ENCODE peak calls at places on chromosome 18, in nine cellular contexts. One of them, this sample, is unnamed.

GRCh38 chr18:37494406-37494805 is 71.2 kb downstream of the CELF4 start:
- DNase-seq in GM04503: no peak
- DNase-seq in GM19239: no peak
- DNase-seq in ecto neural progenitor cell: no peak
- DNase-seq in stimulated activated CD4-positive, alpha-beta T cell treated with anti-CD3 and anti-CD28 coated beads, Interleukin-15, amount 100 ng/mL, for 24 hours: no peak
- DNase-seq in NCI-H1417: no peak
- DNase-seq in SK-MEL-5: no peak
- DNase-seq in HEK293T: no peak
- DNase-seq in activated CD4-positive, alpha-beta memory T cell treated with anti-CD3 and anti-CD28 coated beads, Interleukin-2, amount 10 ng/mL, durations not matched to agents 7 days and 5 days: no peak
- DNase-seq in this sample: no peak

GRCh38 chr18:45666520-45666919 is 51.2 kb downstream of the SLC14A2 start:
- DNase-seq in activated CD4-positive, alpha-beta memory T cell treated with anti-CD3 and anti-CD28 coated beads, Interleukin-2, amount 10 ng/mL, durations not matched to agents 7 days and 5 days: no peak
- DNase-seq in ecto neural progenitor cell: no peak
- DNase-seq in GM19239: no peak
- DNase-seq in GM04503: no peak
- DNase-seq in NCI-H1417: no peak
- DNase-seq in HEK293T: no peak
- DNase-seq in stimulated activated CD4-positive, alpha-beta T cell treated with anti-CD3 and anti-CD28 coated beads, Interleukin-15, amount 100 ng/mL, for 24 hours: no peak
- DNase-seq in SK-MEL-5: no peak
- DNase-seq in this sample: no peak

GRCh38 chr18:31648966-31649429 is 35.4 kb downstream of the B4GALT6 start:
- DNase-seq in activated CD4-positive, alpha-beta memory T cell treated with anti-CD3 and anti-CD28 coated beads, Interleukin-2, amount 10 ng/mL, durations not matched to agents 7 days and 5 days: no peak
- DNase-seq in stimulated activated CD4-positive, alpha-beta T cell treated with anti-CD3 and anti-CD28 coated beads, Interleukin-15, amount 100 ng/mL, for 24 hours: no peak
- DNase-seq in HEK293T: peak
- DNase-seq in GM04503: peak
- DNase-seq in NCI-H1417: no peak
- DNase-seq in ecto neural progenitor cell: no peak
- DNase-seq in GM19239: no peak
- DNase-seq in SK-MEL-5: peak
- DNase-seq in this sample: no peak

GRCh38 chr18:73908323-73908722 is 239.3 kb downstream of the FBXO15 start:
- DNase-seq in GM19239: no peak
- DNase-seq in GM04503: no peak
- DNase-seq in stimulated activated CD4-positive, alpha-beta T cell treated with anti-CD3 and anti-CD28 coated beads, Interleukin-15, amount 100 ng/mL, for 24 hours: no peak
- DNase-seq in SK-MEL-5: peak
- DNase-seq in ecto neural progenitor cell: peak
- DNase-seq in activated CD4-positive, alpha-beta memory T cell treated with anti-CD3 and anti-CD28 coated beads, Interleukin-2, amount 10 ng/mL, durations not matched to agents 7 days and 5 days: no peak
- DNase-seq in HEK293T: peak
- DNase-seq in NCI-H1417: no peak
- DNase-seq in this sample: peak

GRCh38 chr18:40882468-40882867 is 1072.6 kb upstream of the PIK3C3 start:
- DNase-seq in activated CD4-positive, alpha-beta memory T cell treated with anti-CD3 and anti-CD28 coated beads, Interleukin-2, amount 10 ng/mL, durations not matched to agents 7 days and 5 days: no peak
- DNase-seq in ecto neural progenitor cell: no peak
- DNase-seq in NCI-H1417: no peak
- DNase-seq in HEK293T: no peak
- DNase-seq in stimulated activated CD4-positive, alpha-beta T cell treated with anti-CD3 and anti-CD28 coated beads, Interleukin-15, amount 100 ng/mL, for 24 hours: no peak
- DNase-seq in GM04503: no peak
- DNase-seq in SK-MEL-5: no peak
- DNase-seq in GM19239: no peak
- DNase-seq in this sample: no peak

GRCh38 chr18:68436485-68436884 is 278.4 kb downstream of the TMX3 start:
- DNase-seq in GM19239: no peak
- DNase-seq in GM04503: no peak
- DNase-seq in SK-MEL-5: no peak
- DNase-seq in ecto neural progenitor cell: no peak
- DNase-seq in activated CD4-positive, alpha-beta memory T cell treated with anti-CD3 and anti-CD28 coated beads, Interleukin-2, amount 10 ng/mL, durations not matched to agents 7 days and 5 days: no peak
- DNase-seq in stimulated activated CD4-positive, alpha-beta T cell treated with anti-CD3 and anti-CD28 coated beads, Interleukin-15, amount 100 ng/mL, for 24 hours: no peak
- DNase-seq in NCI-H1417: no peak
- DNase-seq in HEK293T: no peak
- DNase-seq in this sample: peak

GRCh38 chr18:76558881-76559667 is 64.0 kb upstream of the ZNF516 start:
- DNase-seq in HEK293T: no peak
- DNase-seq in GM04503: no peak
- DNase-seq in stimulated activated CD4-positive, alpha-beta T cell treated with anti-CD3 and anti-CD28 coated beads, Interleukin-15, amount 100 ng/mL, for 24 hours: no peak
- DNase-seq in SK-MEL-5: no peak
- DNase-seq in ecto neural progenitor cell: no peak
- DNase-seq in activated CD4-positive, alpha-beta memory T cell treated with anti-CD3 and anti-CD28 coated beads, Interleukin-2, amount 10 ng/mL, durations not matched to agents 7 days and 5 days: no peak
- DNase-seq in NCI-H1417: no peak
- DNase-seq in GM19239: no peak
- DNase-seq in this sample: no peak

GRCh38 chr18:22405142-22405541 is 12.6 kb downstream of the CTAGE1 start:
- DNase-seq in stimulated activated CD4-positive, alpha-beta T cell treated with anti-CD3 and anti-CD28 coated beads, Interleukin-15, amount 100 ng/mL, for 24 hours: no peak
- DNase-seq in NCI-H1417: no peak
- DNase-seq in SK-MEL-5: no peak
- DNase-seq in GM19239: no peak
- DNase-seq in activated CD4-positive, alpha-beta memory T cell treated with anti-CD3 and anti-CD28 coated beads, Interleukin-2, amount 10 ng/mL, durations not matched to agents 7 days and 5 days: no peak
- DNase-seq in ecto neural progenitor cell: no peak
- DNase-seq in GM04503: no peak
- DNase-seq in HEK293T: no peak
- DNase-seq in this sample: no peak

GRCh38 chr18:48074929-48075706 is 144.7 kb upstream of the SMAD2 start:
- DNase-seq in activated CD4-positive, alpha-beta memory T cell treated with anti-CD3 and anti-CD28 coated beads, Interleukin-2, amount 10 ng/mL, durations not matched to agents 7 days and 5 days: no peak
- DNase-seq in HEK293T: no peak
- DNase-seq in stimulated activated CD4-positive, alpha-beta T cell treated with anti-CD3 and anti-CD28 coated beads, Interleukin-15, amount 100 ng/mL, for 24 hours: no peak
- DNase-seq in NCI-H1417: no peak
- DNase-seq in SK-MEL-5: no peak
- DNase-seq in ecto neural progenitor cell: no peak
- DNase-seq in GM04503: no peak
- DNase-seq in GM19239: no peak
- DNase-seq in this sample: no peak

GRCh38 chr18:62838475-62839098 is 123.2 kb downstream of the PHLPP1 start:
- DNase-seq in SK-MEL-5: no peak
- DNase-seq in stimulated activated CD4-positive, alpha-beta T cell treated with anti-CD3 and anti-CD28 coated beads, Interleukin-15, amount 100 ng/mL, for 24 hours: no peak
- DNase-seq in GM04503: no peak
- DNase-seq in GM19239: no peak
- DNase-seq in NCI-H1417: no peak
- DNase-seq in HEK293T: no peak
- DNase-seq in ecto neural progenitor cell: no peak
- DNase-seq in activated CD4-positive, alpha-beta memory T cell treated with anti-CD3 and anti-CD28 coated beads, Interleukin-2, amount 10 ng/mL, durations not matched to agents 7 days and 5 days: no peak
- DNase-seq in this sample: no peak

GRCh38 chr18:39561136-39561535 is 1995.5 kb upstream of the CELF4 start:
- DNase-seq in GM04503: peak
- DNase-seq in GM19239: no peak
- DNase-seq in SK-MEL-5: no peak
- DNase-seq in NCI-H1417: no peak
- DNase-seq in activated CD4-positive, alpha-beta memory T cell treated with anti-CD3 and anti-CD28 coated beads, Interleukin-2, amount 10 ng/mL, durations not matched to agents 7 days and 5 days: no peak
- DNase-seq in HEK293T: no peak
- DNase-seq in ecto neural progenitor cell: no peak
- DNase-seq in stimulated activated CD4-positive, alpha-beta T cell treated with anti-CD3 and anti-CD28 coated beads, Interleukin-15, amount 100 ng/mL, for 24 hours: no peak
- DNase-seq in this sample: no peak

GRCh38 chr18:62526098-62527025 is 3.5 kb downstream of the ZCCHC2 start:
- DNase-seq in ecto neural progenitor cell: peak
- DNase-seq in SK-MEL-5: peak
- DNase-seq in GM04503: peak
- DNase-seq in stimulated activated CD4-positive, alpha-beta T cell treated with anti-CD3 and anti-CD28 coated beads, Interleukin-15, amount 100 ng/mL, for 24 hours: peak
- DNase-seq in GM19239: peak
- DNase-seq in NCI-H1417: peak
- DNase-seq in HEK293T: peak
- DNase-seq in activated CD4-positive, alpha-beta memory T cell treated with anti-CD3 and anti-CD28 coated beads, Interleukin-2, amount 10 ng/mL, durations not matched to agents 7 days and 5 days: peak
- DNase-seq in this sample: peak

GRCh38 chr18:46283268-46283667 is 179.1 kb downstream of the HAUS1 start:
- DNase-seq in GM19239: no peak
- DNase-seq in SK-MEL-5: no peak
- DNase-seq in HEK293T: no peak
- DNase-seq in NCI-H1417: no peak
- DNase-seq in stimulated activated CD4-positive, alpha-beta T cell treated with anti-CD3 and anti-CD28 coated beads, Interleukin-15, amount 100 ng/mL, for 24 hours: no peak
- DNase-seq in activated CD4-positive, alpha-beta memory T cell treated with anti-CD3 and anti-CD28 coated beads, Interleukin-2, amount 10 ng/mL, durations not matched to agents 7 days and 5 days: no peak
- DNase-seq in GM04503: no peak
- DNase-seq in ecto neural progenitor cell: no peak
- DNase-seq in this sample: no peak

GRCh38 chr18:78650926-78651325 is 328.7 kb upstream of the SALL3 start:
- DNase-seq in activated CD4-positive, alpha-beta memory T cell treated with anti-CD3 and anti-CD28 coated beads, Interleukin-2, amount 10 ng/mL, durations not matched to agents 7 days and 5 days: no peak
- DNase-seq in ecto neural progenitor cell: no peak
- DNase-seq in SK-MEL-5: no peak
- DNase-seq in stimulated activated CD4-positive, alpha-beta T cell treated with anti-CD3 and anti-CD28 coated beads, Interleukin-15, amount 100 ng/mL, for 24 hours: no peak
- DNase-seq in HEK293T: no peak
- DNase-seq in GM19239: no peak
- DNase-seq in NCI-H1417: no peak
- DNase-seq in GM04503: no peak
- DNase-seq in this sample: no peak

GRCh38 chr18:36352384-36352783 is 54.9 kb downstream of the FHOD3 start:
- DNase-seq in stimulated activated CD4-positive, alpha-beta T cell treated with anti-CD3 and anti-CD28 coated beads, Interleukin-15, amount 100 ng/mL, for 24 hours: no peak
- DNase-seq in SK-MEL-5: peak
- DNase-seq in activated CD4-positive, alpha-beta memory T cell treated with anti-CD3 and anti-CD28 coated beads, Interleukin-2, amount 10 ng/mL, durations not matched to agents 7 days and 5 days: no peak
- DNase-seq in NCI-H1417: no peak
- DNase-seq in HEK293T: no peak
- DNase-seq in ecto neural progenitor cell: no peak
- DNase-seq in GM19239: no peak
- DNase-seq in GM04503: peak
- DNase-seq in this sample: peak

GRCh38 chr18:79801641-79802040 is 3.9 kb downstream of the KCNG2 start:
- DNase-seq in GM04503: no peak
- DNase-seq in HEK293T: no peak
- DNase-seq in SK-MEL-5: no peak
- DNase-seq in GM19239: no peak
- DNase-seq in stimulated activated CD4-positive, alpha-beta T cell treated with anti-CD3 and anti-CD28 coated beads, Interleukin-15, amount 100 ng/mL, for 24 hours: no peak
- DNase-seq in activated CD4-positive, alpha-beta memory T cell treated with anti-CD3 and anti-CD28 coated beads, Interleukin-2, amount 10 ng/mL, durations not matched to agents 7 days and 5 days: no peak
- DNase-seq in NCI-H1417: no peak
- DNase-seq in ecto neural progenitor cell: no peak
- DNase-seq in this sample: no peak

GRCh38 chr18:52216104-52216503 is 123.9 kb upstream of the DCC start:
- DNase-seq in activated CD4-positive, alpha-beta memory T cell treated with anti-CD3 and anti-CD28 coated beads, Interleukin-2, amount 10 ng/mL, durations not matched to agents 7 days and 5 days: no peak
- DNase-seq in ecto neural progenitor cell: no peak
- DNase-seq in NCI-H1417: no peak
- DNase-seq in SK-MEL-5: no peak
- DNase-seq in HEK293T: no peak
- DNase-seq in GM19239: no peak
- DNase-seq in stimulated activated CD4-positive, alpha-beta T cell treated with anti-CD3 and anti-CD28 coated beads, Interleukin-15, amount 100 ng/mL, for 24 hours: no peak
- DNase-seq in GM04503: no peak
- DNase-seq in this sample: no peak

GRCh38 chr18:9629709-9630108 is 15.3 kb upstream of the PPP4R1 start:
- DNase-seq in GM04503: no peak
- DNase-seq in ecto neural progenitor cell: no peak
- DNase-seq in HEK293T: no peak
- DNase-seq in SK-MEL-5: no peak
- DNase-seq in NCI-H1417: no peak
- DNase-seq in activated CD4-positive, alpha-beta memory T cell treated with anti-CD3 and anti-CD28 coated beads, Interleukin-2, amount 10 ng/mL, durations not matched to agents 7 days and 5 days: no peak
- DNase-seq in stimulated activated CD4-positive, alpha-beta T cell treated with anti-CD3 and anti-CD28 coated beads, Interleukin-15, amount 100 ng/mL, for 24 hours: no peak
- DNase-seq in GM19239: no peak
- DNase-seq in this sample: peak